ENCODE peak calls at places on chromosomes 5 and 9, in seven cellular contexts. I, R, E, T, N, L and P are unnamed samples. For H3K4me1 and H3K36me3, the result is how much of the 10 kb centered on the place peaks cover.

GRCh38 chr5:113804943-113805342 is 291.4 kb downstream of the YTHDC2 start:
- DNase-seq in N (no peak), I (no peak), R (no peak), E (no peak), L (no peak), T (no peak), P (no peak)

GRCh38 chr5:95619096-95619495 is 791 bp upstream of the GPR150 start:
- DNase-seq in L (no peak), N (no peak), E (no peak), T (no peak), I (no peak), R (no peak), P (no peak)

GRCh38 chr5:59517926-59518585 is 375.5 kb downstream of the PDE4D start:
- DNase-seq in N (peak), E (no peak), T (no peak), L (no peak), R (no peak), I (peak), P (no peak)

GRCh38 chr9:22060831-22061383 is 51.8 kb upstream of the CDKN2B start:
- DNase-seq in R (no peak), E (no peak), N (no peak), I (no peak), T (peak), L (no peak), P (no peak)

GRCh38 chr9:87685871-87686519 is 39.9 kb upstream of the CTSL start:
- DNase-seq in N (peak), R (no peak), L (no peak), I (no peak), E (no peak), T (peak), P (no peak)

GRCh38 chr5:107672212-107673105 is 1.7 kb upstream of the EFNA5 start:
- DNase-seq in T (peak), I (peak), L (no peak), N (peak), E (peak), R (peak), P (peak)

GRCh38 chr9:122374885-122375420 is 4.1 kb downstream of the PTGS1 start:
- DNase-seq in E (no peak), R (no peak), L (no peak), T (peak), I (no peak), N (peak), P (no peak)

GRCh38 chr5:141915881-141916336 is 7.8 kb upstream of the DELE1 start:
- DNase-seq in T (peak), L (no peak), I (peak), N (no peak), E (no peak), R (peak), P (no peak)

GRCh38 chr5:172816887-172817418 is 17.1 kb upstream of the ERGIC1 start:
- DNase-seq in E (no peak), L (no peak), I (peak), R (no peak), N (peak), T (no peak), P (no peak)

GRCh38 chr9:37242089-37242488 is 121.7 kb downstream of the ZCCHC7 start:
- DNase-seq in T (no peak), L (no peak), R (no peak), E (no peak), N (no peak), I (no peak), P (no peak)

GRCh38 chr5:120552638-120553037 is 88.5 kb downstream of the PRR16 start:
- DNase-seq in I (peak), R (no peak), N (no peak), E (no peak), L (no peak), T (no peak), P (no peak)

GRCh38 chr9:111720170-111720569 is 58.8 kb downstream of the GNG10 start:
- DNase-seq in N (no peak), E (no peak), L (no peak), R (no peak), I (no peak), T (no peak), P (no peak)

GRCh38 chr5:110376281-110376916 is 350.1 kb downstream of the TMEM232 start:
- DNase-seq in L (no peak), E (no peak), T (no peak), I (no peak), R (no peak), N (peak), P (no peak)

GRCh38 chr5:178120661-178121357 is 7.5 kb downstream of the N4BP3 start:
- DNase-seq in I (peak), T (peak), L (peak), R (no peak), E (no peak), N (peak), P (peak)

GRCh38 chr9:101737705-101738565 is 512 bp downstream of the GRIN3A start:
- DNase-seq in L (no peak), R (no peak), I (no peak), T (peak), E (no peak), N (no peak), P (no peak)

GRCh38 chr9:36207546-36208012 is 16.9 kb downstream of the CLTA start:
- DNase-seq in E (no peak), T (no peak), L (no peak), N (peak), I (peak), R (no peak), P (no peak)

DNA sequence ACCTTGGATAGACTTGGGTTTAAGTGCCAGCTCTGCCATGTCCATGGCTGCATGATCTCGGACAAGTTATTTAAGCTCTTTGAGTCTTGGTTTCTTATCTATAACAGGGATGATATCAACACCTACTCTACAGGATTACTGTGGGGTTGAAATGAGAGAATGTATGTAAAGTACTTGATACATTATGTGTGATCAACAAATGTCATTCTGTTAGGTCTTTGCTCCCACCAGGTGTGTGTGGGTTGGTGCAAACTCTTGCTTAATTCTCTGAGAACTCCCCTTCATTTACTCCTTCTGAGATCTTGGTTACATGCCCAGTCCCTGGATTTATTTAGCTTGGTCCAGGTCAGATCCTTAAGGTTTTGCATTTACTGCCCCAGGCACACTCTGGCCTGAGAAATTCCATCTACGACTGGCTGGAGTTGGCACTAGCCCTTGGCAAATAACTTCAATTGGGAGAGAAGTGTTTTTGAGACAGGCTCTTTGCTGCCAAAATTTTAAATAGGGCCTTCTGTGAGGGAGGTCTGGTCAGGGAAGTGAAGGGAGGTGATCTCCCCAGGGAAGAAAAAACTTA is 63.5 kb upstream of the KLF9 start:
- DNase-seq in L (no peak), I (no peak), R (no peak), N (no peak), E (no peak), T (no peak), P (no peak)
- H3K4me1 ChIP-seq in L (under half), I (under half), R (under half), N (under half), E (under half), T (under half), P (under half)

GRCh38 chr5:138568061-138568824 is 7.0 kb downstream of the HSPA9 start:
- DNase-seq in I (no peak), T (no peak), R (no peak), L (no peak), N (peak), E (no peak), P (no peak)

GRCh38 chr5:138564242-138564641 is 11.0 kb downstream of the HSPA9 start:
- DNase-seq in N (no peak), T (no peak), R (no peak), I (no peak), E (no peak), L (no peak), P (no peak)

GRCh38 chr5:138566792-138567191 is 8.4 kb downstream of the HSPA9 start:
- DNase-seq in R (no peak), L (no peak), N (no peak), E (no peak), T (no peak), I (no peak), P (no peak)

GRCh38 chr5:138563340-138564118 is 11.7 kb downstream of the HSPA9 start:
- DNase-seq in N (no peak), L (no peak), T (no peak), I (no peak), R (no peak), E (no peak), P (no peak)

DNA sequence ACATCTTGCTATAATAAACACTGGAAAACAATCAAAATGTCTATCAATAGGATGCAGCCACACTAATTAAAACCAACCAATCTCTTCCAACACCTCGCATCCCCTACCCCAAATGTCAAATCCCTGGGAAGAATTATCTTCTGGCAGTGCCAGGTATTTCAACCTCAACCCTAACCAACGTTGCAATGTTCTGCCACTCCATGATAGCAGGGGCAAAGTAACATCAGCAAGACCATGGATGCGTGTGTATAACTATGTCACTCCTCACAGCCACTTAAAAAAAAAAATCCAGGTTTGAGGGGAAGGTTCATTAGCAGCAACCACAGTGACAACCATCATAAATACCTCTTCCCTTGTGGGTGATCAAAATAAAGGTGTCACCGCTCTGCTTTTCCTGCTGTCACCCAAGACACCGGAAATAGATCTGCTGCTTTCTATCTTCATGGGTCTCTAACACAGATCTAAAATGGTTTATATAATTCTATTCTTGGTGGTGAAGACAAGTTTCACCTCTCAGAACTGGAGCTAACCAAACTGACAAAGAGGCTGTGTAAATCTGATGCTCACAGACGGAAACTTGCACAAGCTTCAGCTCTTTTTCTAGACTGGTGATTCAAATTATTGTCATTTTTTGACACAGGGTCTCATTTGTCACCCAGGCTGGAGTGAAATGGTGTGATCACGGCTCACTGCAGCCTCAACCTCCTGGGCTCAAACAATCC is 9.9 kb downstream of the HSPA9 start:
- DNase-seq in E (no peak), T (no peak), L (peak), R (no peak), N (no peak), I (no peak), P (peak)
- H3K36me3 ChIP-seq in E (under half), T (half or more), L (half or more), R (half or more), N (half or more), I (half or more), P (half or more)

GRCh38 chr9:93057703-93058356 is 671 bp upstream of the SUSD3 start:
- DNase-seq in R (no peak), L (no peak), T (no peak), I (no peak), N (no peak), E (no peak), P (no peak)
- H3K27ac ChIP-seq in R (no peak), L (peak), T (no peak), I (no peak), N (no peak), E (no peak), P (peak)

GRCh38 chr9:92737611-92738299 is 26.9 kb downstream of the BICD2 start:
- DNase-seq in I (no peak), T (no peak), E (no peak), R (no peak), N (no peak), L (no peak), P (no peak)

GRCh38 chr9:92735907-92736600 is 28.6 kb downstream of the BICD2 start:
- DNase-seq in E (no peak), I (no peak), T (no peak), R (no peak), N (no peak), L (no peak), P (no peak)

GRCh38 chr9:92736816-92737606 is 27.6 kb downstream of the BICD2 start:
- DNase-seq in T (no peak), L (no peak), N (no peak), R (no peak), E (no peak), I (no peak), P (no peak)

GRCh38 chr9:92738661-92739081 is 26.0 kb downstream of the BICD2 start:
- DNase-seq in R (no peak), E (no peak), I (no peak), N (no peak), L (no peak), T (no peak), P (no peak)

DNA sequence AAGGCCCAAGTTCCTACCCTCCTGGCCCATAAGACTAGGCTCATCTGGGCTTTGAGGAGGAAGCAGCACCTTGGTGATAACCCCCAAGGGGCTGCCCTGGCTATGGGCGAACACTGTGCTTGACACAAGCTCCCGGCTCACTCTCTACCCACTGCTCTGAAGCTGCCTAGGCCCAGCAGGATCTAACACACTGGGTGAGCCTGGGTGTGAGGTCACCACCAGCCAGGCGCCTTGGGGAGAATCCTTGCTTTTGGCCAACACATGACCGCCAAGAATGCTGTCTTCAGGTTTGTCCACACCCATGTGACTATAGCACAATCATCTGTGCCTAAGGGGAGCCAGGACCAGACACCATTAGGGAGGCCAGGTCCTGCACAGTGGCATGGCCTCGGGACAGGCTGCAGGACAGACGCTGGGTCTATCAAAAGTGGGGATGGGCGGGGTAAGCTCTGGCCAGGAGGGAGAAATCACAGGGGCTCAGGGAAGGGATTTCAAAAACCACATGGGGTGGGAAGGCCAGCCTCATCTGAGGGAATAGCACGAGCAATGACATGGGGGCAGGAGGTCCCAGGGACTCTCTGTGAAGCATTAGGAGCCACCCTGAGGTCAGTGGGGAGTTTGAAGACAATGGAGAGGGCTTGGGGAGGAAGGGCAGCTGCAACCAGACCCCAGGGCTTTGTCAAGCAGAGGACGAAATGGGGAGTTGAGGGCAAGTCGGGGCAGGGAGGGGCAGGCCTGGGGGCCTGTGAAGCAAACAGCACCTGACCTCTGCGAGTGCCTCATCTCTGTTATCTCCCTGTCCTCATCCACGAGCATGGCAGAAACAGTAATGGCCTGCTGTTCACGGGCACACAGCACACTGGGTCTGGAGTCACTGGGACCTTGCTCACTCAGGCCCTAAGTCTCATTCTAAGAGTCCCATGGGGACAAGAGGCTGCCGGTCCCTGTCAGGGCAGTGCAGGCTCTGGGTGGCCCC is 29.4 kb downstream of the BICD2 start:
- DNase-seq in T (no peak), N (no peak), E (no peak), L (peak), R (no peak), I (no peak), P (no peak)
- H3K4me1 ChIP-seq in T (under half), N (under half), E (under half), L (under half), R (under half), I (under half), P (under half)